ENCODE peak calls at places on chromosome 9, in eight cellular contexts. One of them, this sample, is unnamed.

GRCh38 chr9:109588415-109588814 is 90.3 kb upstream of the PTPN3 start:
- DNase-seq in prostate gland: no peak
- DNase-seq in heart left ventricle: no peak
- DNase-seq in adrenal gland: no peak
- DNase-seq in lung: no peak
- DNase-seq in A549: no peak
- DNase-seq in hepatocyte: no peak
- DNase-seq in lower lobe of right lung: no peak
- DNase-seq in this sample: no peak

GRCh38 chr9:131982102-131982501 is 97.6 kb downstream of the MED27 start:
- DNase-seq in prostate gland: no peak
- DNase-seq in heart left ventricle: no peak
- DNase-seq in adrenal gland: no peak
- DNase-seq in lung: no peak
- DNase-seq in A549: no peak
- DNase-seq in hepatocyte: no peak
- DNase-seq in lower lobe of right lung: no peak
- DNase-seq in this sample: no peak

GRCh38 chr9:107131108-107131799 is 151.8 kb upstream of the RAD23B start:
- DNase-seq in prostate gland: no peak
- DNase-seq in heart left ventricle: peak
- DNase-seq in adrenal gland: no peak
- DNase-seq in lung: no peak
- DNase-seq in A549: no peak
- DNase-seq in hepatocyte: peak
- DNase-seq in lower lobe of right lung: no peak
- DNase-seq in this sample: no peak

GRCh38 chr9:110016340-110016739 is 191.6 kb downstream of the C9orf152 start:
- DNase-seq in prostate gland: no peak
- DNase-seq in heart left ventricle: no peak
- DNase-seq in adrenal gland: no peak
- DNase-seq in lung: no peak
- DNase-seq in A549: peak
- DNase-seq in hepatocyte: no peak
- DNase-seq in lower lobe of right lung: no peak
- DNase-seq in this sample: peak

GRCh38 chr9:16619897-16620296 is 250.6 kb downstream of the BNC2 start:
- DNase-seq in prostate gland: no peak
- DNase-seq in heart left ventricle: no peak
- DNase-seq in adrenal gland: no peak
- DNase-seq in lung: no peak
- DNase-seq in A549: no peak
- DNase-seq in hepatocyte: no peak
- DNase-seq in lower lobe of right lung: no peak
- DNase-seq in this sample: no peak

GRCh38 chr9:92668746-92669526 is 995 bp downstream of the IPPK start:
- DNase-seq in prostate gland: no peak
- DNase-seq in heart left ventricle: peak
- DNase-seq in adrenal gland: peak
- DNase-seq in lung: peak
- DNase-seq in A549: peak
- DNase-seq in hepatocyte: peak
- DNase-seq in lower lobe of right lung: no peak
- DNase-seq in this sample: peak

GRCh38 chr9:5441043-5441442 is 3.3 kb upstream of the PLGRKT start:
- DNase-seq in prostate gland: no peak
- DNase-seq in heart left ventricle: no peak
- DNase-seq in adrenal gland: no peak
- DNase-seq in lung: no peak
- DNase-seq in A549: peak
- DNase-seq in hepatocyte: no peak
- DNase-seq in lower lobe of right lung: no peak
- DNase-seq in this sample: no peak

GRCh38 chr9:136093995-136094881 is 851 bp downstream of the NACC2 start:
- DNase-seq in prostate gland: peak
- DNase-seq in heart left ventricle: peak
- DNase-seq in adrenal gland: peak
- DNase-seq in lung: peak
- DNase-seq in A549: peak
- DNase-seq in hepatocyte: peak
- DNase-seq in lower lobe of right lung: peak
- DNase-seq in this sample: peak

GRCh38 chr9:20569525-20569924 is 52.8 kb downstream of the MLLT3 start:
- DNase-seq in prostate gland: no peak
- DNase-seq in heart left ventricle: no peak
- DNase-seq in adrenal gland: no peak
- DNase-seq in lung: no peak
- DNase-seq in A549: peak
- DNase-seq in hepatocyte: peak
- DNase-seq in lower lobe of right lung: no peak
- DNase-seq in this sample: no peak

GRCh38 chr9:86091477-86091876 is 7.9 kb downstream of the GOLM1 start:
- DNase-seq in prostate gland: no peak
- DNase-seq in heart left ventricle: no peak
- DNase-seq in adrenal gland: no peak
- DNase-seq in lung: no peak
- DNase-seq in A549: no peak
- DNase-seq in hepatocyte: no peak
- DNase-seq in lower lobe of right lung: no peak
- DNase-seq in this sample: no peak

DNA sequence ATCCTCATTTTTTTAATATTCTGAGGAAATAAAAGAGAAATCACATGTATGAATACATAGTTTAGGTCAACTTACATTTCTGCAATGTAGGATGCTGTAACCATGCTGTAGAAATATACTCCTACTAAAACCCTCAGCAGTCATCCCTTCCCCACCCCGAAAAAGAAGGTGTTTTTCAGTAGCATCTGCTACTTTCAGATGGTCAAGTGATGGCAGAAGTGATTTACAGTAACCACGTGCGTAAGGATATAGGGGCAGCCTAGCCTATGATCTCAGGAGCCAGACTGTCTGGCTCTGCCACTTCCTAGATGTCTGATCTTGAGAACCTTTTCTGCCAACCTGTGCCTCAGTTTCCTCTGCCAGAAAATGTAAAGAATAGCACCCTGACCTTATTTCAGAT is 26.0 kb upstream of the SYK start:
- DNase-seq in prostate gland: no peak
- DNase-seq in heart left ventricle: no peak
- DNase-seq in adrenal gland: no peak
- DNase-seq in lung: no peak
- DNase-seq in A549: no peak
- DNase-seq in hepatocyte: no peak
- DNase-seq in lower lobe of right lung: no peak
- DNase-seq in this sample: no peak
- H3K4me3 ChIP-seq in prostate gland: no peak
- H3K4me3 ChIP-seq in heart left ventricle: no peak
- H3K4me3 ChIP-seq in adrenal gland: no peak
- H3K4me3 ChIP-seq in lung: no peak
- H3K4me3 ChIP-seq in A549: no peak
- H3K4me3 ChIP-seq in hepatocyte: no peak
- H3K4me3 ChIP-seq in lower lobe of right lung: no peak
- H3K4me3 ChIP-seq in this sample: no peak

GRCh38 chr9:34709196-34709978 is 549 bp downstream of the CCL21 start:
- DNase-seq in prostate gland: no peak
- DNase-seq in heart left ventricle: no peak
- DNase-seq in adrenal gland: no peak
- DNase-seq in lung: no peak
- DNase-seq in A549: no peak
- DNase-seq in hepatocyte: no peak
- DNase-seq in lower lobe of right lung: no peak
- DNase-seq in this sample: no peak

GRCh38 chr9:34712140-34712539 is 2.2 kb upstream of the CCL21 start:
- DNase-seq in prostate gland: no peak
- DNase-seq in heart left ventricle: no peak
- DNase-seq in adrenal gland: no peak
- DNase-seq in lung: no peak
- DNase-seq in A549: no peak
- DNase-seq in hepatocyte: no peak
- DNase-seq in lower lobe of right lung: no peak
- DNase-seq in this sample: no peak

GRCh38 chr9:34714007-34714406 is 4.1 kb upstream of the CCL21 start:
- DNase-seq in prostate gland: peak
- DNase-seq in heart left ventricle: no peak
- DNase-seq in adrenal gland: no peak
- DNase-seq in lung: no peak
- DNase-seq in A549: no peak
- DNase-seq in hepatocyte: no peak
- DNase-seq in lower lobe of right lung: no peak
- DNase-seq in this sample: no peak

GRCh38 chr9:34707130-34707529 is 2.8 kb downstream of the CCL21 start:
- DNase-seq in prostate gland: no peak
- DNase-seq in heart left ventricle: no peak
- DNase-seq in adrenal gland: no peak
- DNase-seq in lung: no peak
- DNase-seq in A549: no peak
- DNase-seq in hepatocyte: no peak
- DNase-seq in lower lobe of right lung: no peak
- DNase-seq in this sample: no peak

DNA sequence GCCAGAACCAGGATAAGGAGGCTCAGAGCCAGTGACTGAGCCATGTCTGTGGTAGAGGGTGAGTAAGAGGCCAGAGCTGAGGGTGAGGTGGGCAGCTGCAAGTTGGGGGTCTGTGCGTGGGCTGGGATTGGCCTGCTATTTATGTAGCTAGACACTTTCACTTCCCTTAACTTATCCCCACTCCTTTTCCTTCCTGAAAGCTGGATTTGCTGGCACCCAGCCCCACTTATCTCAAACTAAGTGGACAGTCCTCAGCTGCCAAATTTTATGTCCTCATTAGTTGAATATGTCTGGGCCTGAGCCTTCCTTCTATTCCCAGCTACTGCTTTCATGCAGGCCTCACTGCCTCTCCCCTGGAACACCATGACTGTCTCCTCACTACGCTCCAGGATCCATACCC is at the start of gene CCL21:
- DNase-seq in prostate gland: no peak
- DNase-seq in heart left ventricle: peak
- DNase-seq in adrenal gland: peak
- DNase-seq in lung: no peak
- DNase-seq in A549: no peak
- DNase-seq in hepatocyte: no peak
- DNase-seq in lower lobe of right lung: no peak
- DNase-seq in this sample: peak
- H3K27ac ChIP-seq in prostate gland: no peak
- H3K27ac ChIP-seq in heart left ventricle: peak
- H3K27ac ChIP-seq in adrenal gland: peak
- H3K27ac ChIP-seq in lung: no peak
- H3K27ac ChIP-seq in A549: no peak
- H3K27ac ChIP-seq in hepatocyte: no peak
- H3K27ac ChIP-seq in lower lobe of right lung: no peak
- H3K27ac ChIP-seq in this sample: no peak

DNA sequence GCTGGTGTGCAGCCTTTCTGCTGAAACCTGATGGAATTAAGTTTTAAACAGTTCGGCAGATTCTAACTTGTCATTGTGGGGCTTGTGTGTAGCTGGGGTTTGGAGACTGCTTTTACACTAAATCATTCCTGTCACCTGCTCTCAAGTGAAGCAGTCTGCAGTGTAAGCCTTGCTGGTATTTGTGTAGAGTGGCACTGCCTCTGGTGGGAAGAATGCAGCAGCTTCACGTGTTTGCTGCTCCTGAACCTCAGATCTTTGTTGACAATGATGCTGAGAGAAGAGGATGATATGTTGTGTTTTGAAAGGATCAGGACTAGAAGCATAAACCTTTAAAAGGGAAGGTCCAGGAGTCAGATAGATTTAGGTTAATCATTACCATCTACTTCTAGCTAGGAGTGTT is 88.1 kb downstream of the KDM4C start:
- DNase-seq in prostate gland: no peak
- DNase-seq in heart left ventricle: no peak
- DNase-seq in adrenal gland: no peak
- DNase-seq in lung: no peak
- DNase-seq in A549: peak
- DNase-seq in hepatocyte: peak
- DNase-seq in lower lobe of right lung: no peak
- DNase-seq in this sample: no peak
- TF ChIP-seq CTCF in prostate gland: no peak
- TF ChIP-seq CTCF in heart left ventricle: peak
- TF ChIP-seq CTCF in adrenal gland: no peak
- TF ChIP-seq CTCF in lung: no peak
- TF ChIP-seq CTCF in A549: peak
- TF ChIP-seq CTCF in hepatocyte: peak
- TF ChIP-seq CTCF in lower lobe of right lung: no peak
- TF ChIP-seq CTCF in this sample: peak

GRCh38 chr9:972512-973294 is 3.8 kb upstream of the DMRT3 start:
- DNase-seq in prostate gland: no peak
- DNase-seq in heart left ventricle: no peak
- DNase-seq in adrenal gland: no peak
- DNase-seq in lung: no peak
- DNase-seq in A549: no peak
- DNase-seq in hepatocyte: peak
- DNase-seq in lower lobe of right lung: no peak
- DNase-seq in this sample: no peak

GRCh38 chr9:971901-972511 is 4.4 kb upstream of the DMRT3 start:
- DNase-seq in prostate gland: no peak
- DNase-seq in heart left ventricle: no peak
- DNase-seq in adrenal gland: no peak
- DNase-seq in lung: no peak
- DNase-seq in A549: no peak
- DNase-seq in hepatocyte: peak
- DNase-seq in lower lobe of right lung: no peak
- DNase-seq in this sample: peak

GRCh38 chr9:969693-970309 is 6.7 kb upstream of the DMRT3 start:
- DNase-seq in prostate gland: no peak
- DNase-seq in heart left ventricle: no peak
- DNase-seq in adrenal gland: no peak
- DNase-seq in lung: no peak
- DNase-seq in A549: no peak
- DNase-seq in hepatocyte: no peak
- DNase-seq in lower lobe of right lung: no peak
- DNase-seq in this sample: no peak

GRCh38 chr9:969310-969692 is 7.2 kb upstream of the DMRT3 start:
- DNase-seq in prostate gland: no peak
- DNase-seq in heart left ventricle: no peak
- DNase-seq in adrenal gland: no peak
- DNase-seq in lung: no peak
- DNase-seq in A549: no peak
- DNase-seq in hepatocyte: no peak
- DNase-seq in lower lobe of right lung: no peak
- DNase-seq in this sample: no peak

DNA sequence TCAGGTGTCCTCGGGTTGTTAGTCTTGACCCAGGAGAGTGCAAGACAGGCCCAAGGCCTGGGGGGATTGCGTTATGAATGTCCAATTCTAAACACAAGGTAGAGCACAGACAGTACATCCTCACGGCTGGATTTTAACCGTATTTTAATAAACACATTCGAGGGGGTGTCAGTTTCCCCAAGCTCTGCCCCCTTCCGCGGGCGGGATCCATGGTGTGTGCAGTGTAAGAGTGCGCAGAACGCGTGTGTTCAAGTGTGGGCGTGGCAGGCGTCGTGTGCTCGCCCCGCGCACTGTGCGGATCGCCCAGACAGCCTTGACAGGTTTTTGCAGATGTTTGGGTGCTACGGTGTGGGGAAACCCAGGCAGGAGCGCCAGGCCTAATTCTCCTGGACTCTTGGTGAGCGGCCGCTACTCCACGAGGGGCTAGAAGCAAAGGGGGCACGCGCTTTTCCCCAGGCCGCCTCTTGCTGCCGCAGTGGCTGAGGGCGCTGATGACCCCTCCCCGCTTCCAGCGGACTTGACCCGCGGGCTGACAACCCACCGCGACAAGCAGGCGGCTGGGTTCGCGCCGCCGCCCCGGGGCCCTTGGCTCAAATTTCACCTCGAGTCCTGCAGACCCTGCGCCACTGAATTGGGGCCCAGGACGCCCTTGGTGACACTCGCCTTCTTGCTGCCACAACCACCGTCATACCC is 6.0 kb upstream of the DMRT3 start:
- DNase-seq in prostate gland: no peak
- DNase-seq in heart left ventricle: no peak
- DNase-seq in adrenal gland: no peak
- DNase-seq in lung: no peak
- DNase-seq in A549: no peak
- DNase-seq in hepatocyte: no peak
- DNase-seq in lower lobe of right lung: no peak
- DNase-seq in this sample: no peak
- H3K4me3 ChIP-seq in prostate gland: no peak
- H3K4me3 ChIP-seq in heart left ventricle: no peak
- H3K4me3 ChIP-seq in adrenal gland: no peak
- H3K4me3 ChIP-seq in lung: no peak
- H3K4me3 ChIP-seq in A549: no peak
- H3K4me3 ChIP-seq in hepatocyte: no peak
- H3K4me3 ChIP-seq in lower lobe of right lung: no peak
- H3K4me3 ChIP-seq in this sample: no peak

This sample was measured in body of pancreas.